ENCODE peak calls at places on chromosomes 4 and X, in four cellular contexts. One of them, this sample, is unnamed.

GRCh38 chrX:16788477-16788876 is 2.2 kb downstream of the TXLNG start:
- DNase-seq in astrocyte of the hippocampus: no peak
- DNase-seq in immature natural killer cell: no peak
- DNase-seq in T-helper 9 cell: no peak
- DNase-seq in this sample: peak; percentile 41

GRCh38 chrX:13899607-13900006 is 82.7 kb upstream of the GPM6B start:
- DNase-seq in astrocyte of the hippocampus: peak; percentile 89
- DNase-seq in immature natural killer cell: no peak
- DNase-seq in T-helper 9 cell: no peak
- DNase-seq in this sample: peak; percentile 17

GRCh38 chrX:10926906-10927305 is 184.2 kb upstream of the HCCS start:
- DNase-seq in astrocyte of the hippocampus: no peak
- DNase-seq in immature natural killer cell: no peak
- DNase-seq in T-helper 9 cell: no peak
- DNase-seq in this sample: no peak

GRCh38 chr4:155487231-155487630 is 110.5 kb upstream of the MAP9 start:
- DNase-seq in astrocyte of the hippocampus: no peak
- DNase-seq in immature natural killer cell: no peak
- DNase-seq in T-helper 9 cell: no peak
- DNase-seq in this sample: no peak

GRCh38 chr4:22607382-22607781 is 85.4 kb upstream of the GBA3 start:
- DNase-seq in astrocyte of the hippocampus: peak; percentile 43
- DNase-seq in immature natural killer cell: peak; percentile 45
- DNase-seq in T-helper 9 cell: no peak
- DNase-seq in this sample: no peak

GRCh38 chrX:87338510-87338909 is 179.1 kb upstream of the KLHL4 start:
- DNase-seq in astrocyte of the hippocampus: peak; percentile 35
- DNase-seq in immature natural killer cell: no peak
- DNase-seq in T-helper 9 cell: no peak
- DNase-seq in this sample: no peak

GRCh38 chrX:8462488-8462887 is 2.1 kb upstream of the VCX3B start:
- DNase-seq in astrocyte of the hippocampus: no peak
- DNase-seq in immature natural killer cell: no peak
- DNase-seq in T-helper 9 cell: no peak
- DNase-seq in this sample: no peak

GRCh38 chr4:113312529-113312928 is 263.1 kb downstream of the ANK2 start:
- DNase-seq in astrocyte of the hippocampus: no peak
- DNase-seq in immature natural killer cell: no peak
- DNase-seq in T-helper 9 cell: no peak
- DNase-seq in this sample: no peak

GRCh38 chr4:13528823-13529129 is 15.5 kb downstream of the NKX3-2 start:
- DNase-seq in astrocyte of the hippocampus: no peak
- DNase-seq in immature natural killer cell: no peak
- DNase-seq in T-helper 9 cell: no peak
- DNase-seq in this sample: no peak

GRCh38 chrX:109966246-109966645 is 36.7 kb upstream of the TMEM164 start:
- DNase-seq in astrocyte of the hippocampus: peak; percentile 17
- DNase-seq in immature natural killer cell: no peak
- DNase-seq in T-helper 9 cell: no peak
- DNase-seq in this sample: no peak

GRCh38 chr4:48910511-48910910 is 3.9 kb upstream of the OCIAD2 start:
- DNase-seq in astrocyte of the hippocampus: no peak
- DNase-seq in immature natural killer cell: no peak
- DNase-seq in T-helper 9 cell: no peak
- DNase-seq in this sample: no peak

GRCh38 chr4:1192091-1192492 is 19.7 kb upstream of the SPON2 start:
- DNase-seq in astrocyte of the hippocampus: peak; percentile 98
- DNase-seq in immature natural killer cell: no peak
- DNase-seq in T-helper 9 cell: no peak
- DNase-seq in this sample: peak; percentile 97

GRCh38 chrX:74249963-74250362 is 54.0 kb upstream of the ZCCHC13 start:
- DNase-seq in astrocyte of the hippocampus: no peak
- DNase-seq in immature natural killer cell: no peak
- DNase-seq in T-helper 9 cell: no peak
- DNase-seq in this sample: no peak

GRCh38 chrX:88135735-88136134 is 611.3 kb upstream of the CPXCR1 start:
- DNase-seq in astrocyte of the hippocampus: no peak
- DNase-seq in immature natural killer cell: no peak
- DNase-seq in T-helper 9 cell: no peak
- DNase-seq in this sample: no peak

GRCh38 chrX:120561634-120562568 is 1.1 kb upstream of the CUL4B start:
- DNase-seq in astrocyte of the hippocampus: no peak
- DNase-seq in immature natural killer cell: no peak
- DNase-seq in T-helper 9 cell: no peak
- DNase-seq in this sample: no peak

GRCh38 chrX:17591741-17592110 is 145.6 kb upstream of the SCML1 start:
- DNase-seq in astrocyte of the hippocampus: peak; percentile 73
- DNase-seq in immature natural killer cell: no peak
- DNase-seq in T-helper 9 cell: no peak
- DNase-seq in this sample: no peak

GRCh38 chr4:142728209-142728608 is 117.9 kb downstream of the INPP4B start:
- DNase-seq in astrocyte of the hippocampus: no peak
- DNase-seq in immature natural killer cell: no peak
- DNase-seq in T-helper 9 cell: no peak
- DNase-seq in this sample: no peak

GRCh38 chr4:2827071-2827873 is 16.4 kb upstream of the ADD1 start:
- DNase-seq in astrocyte of the hippocampus: no peak
- DNase-seq in immature natural killer cell: no peak
- DNase-seq in T-helper 9 cell: no peak
- DNase-seq in this sample: no peak

GRCh38 chr4:145299380-145300076 is 119.1 kb upstream of the OTUD4 start:
- DNase-seq in astrocyte of the hippocampus: peak; percentile 63
- DNase-seq in immature natural killer cell: peak; percentile 7
- DNase-seq in T-helper 9 cell: no peak
- DNase-seq in this sample: no peak

GRCh38 chr4:33883111-33883510 is 2361.2 kb downstream of the ARAP2 start:
- DNase-seq in astrocyte of the hippocampus: no peak
- DNase-seq in immature natural killer cell: no peak
- DNase-seq in T-helper 9 cell: no peak
- DNase-seq in this sample: no peak

GRCh38 chr4:128825226-128825625 is 15.7 kb downstream of the JADE1 start:
- DNase-seq in astrocyte of the hippocampus: peak; percentile 11
- DNase-seq in immature natural killer cell: no peak
- DNase-seq in T-helper 9 cell: no peak
- DNase-seq in this sample: no peak

GRCh38 chr4:101019941-101020401 is 327.4 kb downstream of the PPP3CA start:
- DNase-seq in astrocyte of the hippocampus: no peak
- DNase-seq in immature natural killer cell: peak; percentile 65
- DNase-seq in T-helper 9 cell: no peak
- DNase-seq in this sample: no peak

GRCh38 chrX:16586371-16587112 is 63.4 kb upstream of the S100G start:
- DNase-seq in astrocyte of the hippocampus: no peak
- DNase-seq in immature natural killer cell: no peak
- DNase-seq in T-helper 9 cell: no peak
- DNase-seq in this sample: no peak

GRCh38 chr4:126701756-126702155 is 931.0 kb upstream of the INTU start:
- DNase-seq in astrocyte of the hippocampus: peak; percentile 68
- DNase-seq in immature natural killer cell: no peak
- DNase-seq in T-helper 9 cell: no peak
- DNase-seq in this sample: no peak

GRCh38 chr4:15755781-15756180 is 22.3 kb upstream of the CD38 start:
- DNase-seq in astrocyte of the hippocampus: peak; percentile 22
- DNase-seq in immature natural killer cell: peak; percentile 25
- DNase-seq in T-helper 9 cell: no peak
- DNase-seq in this sample: no peak

GRCh38 chr4:48275694-48276093 is 6.1 kb upstream of the TEC start:
- DNase-seq in astrocyte of the hippocampus: no peak
- DNase-seq in immature natural killer cell: no peak
- DNase-seq in T-helper 9 cell: no peak
- DNase-seq in this sample: no peak

GRCh38 chrX:22366166-22366702 is 93.5 kb downstream of the CBLL2 start:
- DNase-seq in astrocyte of the hippocampus: no peak
- DNase-seq in immature natural killer cell: no peak
- DNase-seq in T-helper 9 cell: no peak
- DNase-seq in this sample: no peak

GRCh38 chrX:10574663-10575062 is 45.7 kb downstream of the MID1 start:
- DNase-seq in astrocyte of the hippocampus: peak; percentile 39
- DNase-seq in immature natural killer cell: no peak
- DNase-seq in T-helper 9 cell: no peak
- DNase-seq in this sample: no peak

GRCh38 chr4:153137168-153137567 is 67.1 kb upstream of the TRIM2 start:
- DNase-seq in astrocyte of the hippocampus: peak; percentile 91
- DNase-seq in immature natural killer cell: no peak
- DNase-seq in T-helper 9 cell: no peak
- DNase-seq in this sample: peak; percentile 62

GRCh38 chr4:7955393-7955792 is 15.7 kb upstream of the AFAP1 start:
- DNase-seq in astrocyte of the hippocampus: no peak
- DNase-seq in immature natural killer cell: no peak
- DNase-seq in T-helper 9 cell: no peak
- DNase-seq in this sample: no peak

GRCh38 chr4:95533254-95533653 is 15.5 kb downstream of the UNC5C start:
- DNase-seq in astrocyte of the hippocampus: no peak
- DNase-seq in immature natural killer cell: no peak
- DNase-seq in T-helper 9 cell: no peak
- DNase-seq in this sample: no peak

GRCh38 chr4:189912170-189912569 is 28.5 kb upstream of the FRG1 start:
- DNase-seq in astrocyte of the hippocampus: no peak
- DNase-seq in immature natural killer cell: no peak
- DNase-seq in T-helper 9 cell: no peak
- DNase-seq in this sample: no peak

This sample was measured in uterus.